ENCODE peak calls at places on chromosomes 7 and 10, in eight cellular contexts. F is dorsolateral prefrontal cortex; J is nephron progenitor cell; S is brain microvascular endothelial cell; X is HS-27A; B is activated T-helper 1 cell treated with anti-CD3 and anti-CD28 coated beads, Interleukin-12 subunit alpha, Interleukin-12 subunit beta, Interleukin-2, Interleukin-4 antibody, amounts not matched to agents 30 ng/mL and 10 ng/mL and 1 ng/mL, durations not matched to agents 14 hours and 24 hours and 36 hours; N is activated CD8-positive, alpha-beta memory T cell treated with anti-CD3 and anti-CD28 coated beads, Interleukin-2, amount 10 ng/mL, durations not matched to agents 7 days and 5 days; Q is ELR. O is an unnamed sample.

GRCh38 chr7:8963722-8964121 is 530.3 kb downstream of the NXPH1 start:
- DNase-seq in F (no peak), J (no peak), S (no peak), X (no peak), B (no peak), N (no peak), Q (no peak), O (no peak)

GRCh38 chr10:60433684-60434083 is 44.0 kb upstream of the ANK3 start:
- DNase-seq in F (no peak), J (no peak), S (peak), X (no peak), B (no peak), N (no peak), Q (peak), O (no peak)

GRCh38 chr10:62614389-62615157 is 189.9 kb upstream of the ADO start:
- DNase-seq in F (no peak), J (no peak), S (peak), X (peak), B (no peak), N (peak), Q (peak), O (no peak)

GRCh38 chr7:141660259-141660658 is 41.7 kb downstream of the DENND11 start:
- DNase-seq in F (no peak), J (no peak), S (no peak), X (no peak), B (no peak), N (no peak), Q (no peak), O (no peak)

GRCh38 chr10:97865488-97865887 is 15.8 kb downstream of the GOLGA7B start:
- DNase-seq in F (no peak), J (no peak), S (no peak), X (no peak), B (no peak), N (no peak), Q (peak), O (no peak)

GRCh38 chr10:132591166-132591971 is 53.8 kb downstream of the INPP5A start:
- DNase-seq in F (no peak), J (no peak), S (peak), X (no peak), B (no peak), N (no peak), Q (peak), O (no peak)

GRCh38 chr10:6055929-6056328 is 6.2 kb downstream of the IL2RA start:
- DNase-seq in F (no peak), J (no peak), S (no peak), X (no peak), B (no peak), N (no peak), Q (no peak), O (no peak)

GRCh38 chr7:138892016-138892630 is 89.1 kb downstream of the KIAA1549 start:
- DNase-seq in F (no peak), J (no peak), S (no peak), X (no peak), B (no peak), N (no peak), Q (no peak), O (no peak)

GRCh38 chr7:87369216-87369615 is 23.8 kb downstream of the CROT start:
- DNase-seq in F (no peak), J (no peak), S (no peak), X (no peak), B (peak), N (peak), Q (no peak), O (no peak)

GRCh38 chr10:73043766-73044377 is 52.8 kb downstream of the P4HA1 start:
- DNase-seq in F (no peak), J (no peak), S (no peak), X (no peak), B (no peak), N (no peak), Q (peak), O (no peak)

GRCh38 chr7:12909483-12909882 is 222.1 kb downstream of the ARL4A start:
- DNase-seq in F (no peak), J (no peak), S (no peak), X (no peak), B (no peak), N (no peak), Q (no peak), O (no peak)

GRCh38 chr7:1743481-1744230 is 73.6 kb downstream of the ELFN1 start:
- DNase-seq in F (no peak), J (no peak), S (no peak), X (no peak), B (no peak), N (no peak), Q (no peak), O (no peak)

GRCh38 chr7:886626-887487 is 10.5 kb downstream of the GET4 start:
- DNase-seq in F (peak), J (no peak), S (no peak), X (no peak), B (no peak), N (no peak), Q (no peak), O (peak)

GRCh38 chr10:78389419-78389818 is 355.8 kb downstream of the RPS24 start:
- DNase-seq in F (no peak), J (no peak), S (no peak), X (no peak), B (no peak), N (no peak), Q (no peak), O (no peak)

GRCh38 chr7:133770863-133771492 is 356.2 kb upstream of the LRGUK start:
- DNase-seq in F (no peak), J (no peak), S (peak), X (no peak), B (no peak), N (no peak), Q (peak), O (no peak)

GRCh38 chr7:44764665-44765578 is 16.3 kb downstream of the ZMIZ2 start:
- DNase-seq in F (peak), J (no peak), S (no peak), X (no peak), B (no peak), N (no peak), Q (peak), O (no peak)

GRCh38 chr10:116164291-116164690 is 108.7 kb downstream of the GFRA1 start:
- DNase-seq in F (no peak), J (no peak), S (no peak), X (no peak), B (no peak), N (no peak), Q (no peak), O (no peak)

GRCh38 chr7:55343860-55344606 is 21.1 kb upstream of the LANCL2 start:
- DNase-seq in F (no peak), J (no peak), S (no peak), X (no peak), B (no peak), N (no peak), Q (no peak), O (no peak)

GRCh38 chr10:12237265-12238220 is 41.6 kb downstream of the CDC123 start:
- DNase-seq in F (no peak), J (no peak), S (no peak), X (no peak), B (no peak), N (no peak), Q (no peak), O (no peak)

GRCh38 chr10:45404087-45404769 is 30.2 kb downstream of the ALOX5 start:
- DNase-seq in F (no peak), J (no peak), S (no peak), X (no peak), B (no peak), N (no peak), Q (peak), O (no peak)

GRCh38 chr7:27113991-27114866 is 11.7 kb upstream of the HOXA2 start:
- DNase-seq in F (no peak), J (peak), S (no peak), X (no peak), B (no peak), N (no peak), Q (no peak), O (no peak)

GRCh38 chr7:45921699-45922519 is 837 bp upstream of the IGFBP3 start:
- DNase-seq in F (no peak), J (peak), S (peak), X (peak), B (no peak), N (peak), Q (peak), O (no peak)

GRCh38 chr10:72331575-72332422 is 22.9 kb downstream of the DNAJB12 start:
- DNase-seq in F (peak), J (peak), S (peak), X (no peak), B (peak), N (peak), Q (peak), O (peak)

GRCh38 chr7:7581531-7582179 is 15.0 kb downstream of the MIOS start:
- DNase-seq in F (no peak), J (no peak), S (no peak), X (no peak), B (no peak), N (no peak), Q (no peak), O (no peak)

GRCh38 chr10:92761576-92761975 is 71.8 kb downstream of the HHEX start:
- DNase-seq in F (no peak), J (no peak), S (peak), X (no peak), B (no peak), N (no peak), Q (peak), O (no peak)

GRCh38 chr10:106107711-106108110 is 1056.8 kb downstream of the SORCS1 start:
- DNase-seq in F (no peak), J (no peak), S (peak), X (no peak), B (no peak), N (no peak), Q (peak), O (no peak)

GRCh38 chr10:122421054-122421625 is 33.3 kb upstream of the ARMS2 start:
- DNase-seq in F (no peak), J (no peak), S (no peak), X (no peak), B (no peak), N (no peak), Q (no peak), O (no peak)

GRCh38 chr7:97555845-97556431 is 175.9 kb upstream of the TAC1 start:
- DNase-seq in F (no peak), J (no peak), S (no peak), X (no peak), B (no peak), N (no peak), Q (no peak), O (no peak)

GRCh38 chr7:100509213-100509612 is 25.5 kb downstream of the NYAP1 start:
- DNase-seq in F (peak), J (no peak), S (peak), X (no peak), B (no peak), N (no peak), Q (peak), O (peak)

GRCh38 chr10:82409671-82410070 is 534.7 kb downstream of the NRG3 start:
- DNase-seq in F (no peak), J (no peak), S (no peak), X (no peak), B (no peak), N (no peak), Q (no peak), O (no peak)